ENCODE peak calls at places on chromosomes 13 and 19, in six cellular contexts. Z is stimulated activated naive CD8-positive, alpha-beta T cell treated with anti-CD3 and anti-CD28 coated beads, Interleukin-15, Interleukin-2, amounts not matched to agents 100 U/mL and 50 U/mL, for 24 hours; C is iris pigment epithelial cell; K is SJSA1; E is effector memory CD4-positive, alpha-beta T cell; N is activated CD4-positive, alpha-beta T cell treated with anti-CD3 and anti-CD28 coated beads, Interleukin-2, amount 50 U/mL, for 1 hour. J is an unnamed sample.

GRCh38 chr19:28609091-28609755 is 603.7 kb downstream of the UQCRFS1 start:
- DNase-seq in Z (no peak), C (no peak), K (no peak), E (no peak), N (no peak), J (no peak)

GRCh38 chr19:29510701-29511265 is 15.0 kb upstream of the VSTM2B start:
- DNase-seq in Z (no peak), C (no peak), K (no peak), E (no peak), N (no peak), J (no peak)

GRCh38 chr19:1475751-1476437 is 3.1 kb downstream of the C19orf25 start:
- DNase-seq in Z (no peak), C (no peak), K (no peak), E (no peak), N (no peak), J (no peak)

GRCh38 chr13:95420501-95420900 is 119.2 kb upstream of the ABCC4 start:
- DNase-seq in Z (no peak), C (no peak), K (no peak), E (no peak), N (no peak), J (no peak)

GRCh38 chr13:38166121-38166520 is 183.5 kb upstream of the UFM1 start:
- DNase-seq in Z (no peak), C (peak), K (no peak), E (no peak), N (no peak), J (peak)

GRCh38 chr13:78060966-78061365 is 142.3 kb upstream of the EDNRB start:
- DNase-seq in Z (no peak), C (no peak), K (no peak), E (no peak), N (no peak), J (no peak)

GRCh38 chr19:53538378-53539109 is 599 bp downstream of the ZNF331 start:
- DNase-seq in Z (no peak), C (no peak), K (no peak), E (no peak), N (no peak), J (no peak)

GRCh38 chr13:100508996-100509395 is 79.6 kb downstream of the GGACT start:
- DNase-seq in Z (no peak), C (no peak), K (no peak), E (no peak), N (no peak), J (no peak)

GRCh38 chr19:38061294-38061693 is 154.3 kb downstream of the SIPA1L3 start:
- DNase-seq in Z (no peak), C (peak), K (peak), E (no peak), N (no peak), J (peak)

GRCh38 chr19:32223595-32224370 is 121.6 kb upstream of the ZNF507 start:
- DNase-seq in Z (peak), C (no peak), K (peak), E (no peak), N (no peak), J (no peak)

GRCh38 chr19:41746593-41747227 is 8.6 kb upstream of the CEACAM6 start:
- DNase-seq in Z (peak), C (peak), K (no peak), E (no peak), N (peak), J (peak)

GRCh38 chr13:43307921-43308433 is 284.6 kb downstream of the DNAJC15 start:
- DNase-seq in Z (no peak), C (peak), K (peak), E (no peak), N (no peak), J (peak)

GRCh38 chr13:35787937-35788336 is 311.4 kb upstream of the MAB21L1 start:
- DNase-seq in Z (no peak), C (no peak), K (no peak), E (no peak), N (no peak), J (no peak)

GRCh38 chr13:23180711-23181110 is at the start of gene SGCG:
- DNase-seq in Z (no peak), C (no peak), K (no peak), E (no peak), N (no peak), J (peak)

GRCh38 chr19:16599655-16600346 is 27.6 kb upstream of the SLC35E1 start:
- DNase-seq in Z (no peak), C (no peak), K (no peak), E (no peak), N (no peak), J (no peak)

GRCh38 chr13:99908129-99908805 is 63.3 kb downstream of the ZIC5 start:
- DNase-seq in Z (no peak), C (no peak), K (no peak), E (no peak), N (no peak), J (no peak)